ENCODE peak calls at places on chromosomes 4 and X, in eight cellular contexts. One of them, this sample, is unnamed.

GRCh38 chr4:88938138-88938537 is 118.8 kb downstream of the FAM13A start:
- DNase-seq in stimulated activated CD4-positive, alpha-beta T cell treated with anti-CD3 and anti-CD28 coated beads, Interleukin-1b, Interleukin-23, amount 100 ng/mL, for 4 hours: no peak
- DNase-seq in Kasumi-1: no peak
- DNase-seq in ACHN: no peak
- DNase-seq in T-helper 2 cell: no peak
- DNase-seq in NCI-H1092 treated with DMSO at 0.1 percent for 48 hours: no peak
- DNase-seq in T-cell: no peak
- DNase-seq in RWPE1: peak
- DNase-seq in this sample: no peak

GRCh38 chrX:78796916-78797315 is 49.4 kb downstream of the LPAR4 start:
- DNase-seq in stimulated activated CD4-positive, alpha-beta T cell treated with anti-CD3 and anti-CD28 coated beads, Interleukin-1b, Interleukin-23, amount 100 ng/mL, for 4 hours: no peak
- DNase-seq in Kasumi-1: no peak
- DNase-seq in ACHN: no peak
- DNase-seq in T-helper 2 cell: no peak
- DNase-seq in NCI-H1092 treated with DMSO at 0.1 percent for 48 hours: no peak
- DNase-seq in T-cell: no peak
- DNase-seq in RWPE1: no peak
- DNase-seq in this sample: no peak

GRCh38 chr4:176622251-176622968 is 170.3 kb downstream of the VEGFC start:
- DNase-seq in stimulated activated CD4-positive, alpha-beta T cell treated with anti-CD3 and anti-CD28 coated beads, Interleukin-1b, Interleukin-23, amount 100 ng/mL, for 4 hours: no peak
- DNase-seq in Kasumi-1: no peak
- DNase-seq in ACHN: no peak
- DNase-seq in T-helper 2 cell: no peak
- DNase-seq in NCI-H1092 treated with DMSO at 0.1 percent for 48 hours: no peak
- DNase-seq in T-cell: no peak
- DNase-seq in RWPE1: no peak
- DNase-seq in this sample: no peak

GRCh38 chr4:38621004-38621684 is 42.9 kb upstream of the KLF3 start:
- DNase-seq in stimulated activated CD4-positive, alpha-beta T cell treated with anti-CD3 and anti-CD28 coated beads, Interleukin-1b, Interleukin-23, amount 100 ng/mL, for 4 hours: no peak
- DNase-seq in Kasumi-1: no peak
- DNase-seq in ACHN: no peak
- DNase-seq in T-helper 2 cell: no peak
- DNase-seq in NCI-H1092 treated with DMSO at 0.1 percent for 48 hours: peak
- DNase-seq in T-cell: no peak
- DNase-seq in RWPE1: peak
- DNase-seq in this sample: peak

GRCh38 chr4:110778526-110778925 is 155.6 kb upstream of the PITX2 start:
- DNase-seq in stimulated activated CD4-positive, alpha-beta T cell treated with anti-CD3 and anti-CD28 coated beads, Interleukin-1b, Interleukin-23, amount 100 ng/mL, for 4 hours: no peak
- DNase-seq in Kasumi-1: no peak
- DNase-seq in ACHN: no peak
- DNase-seq in T-helper 2 cell: no peak
- DNase-seq in NCI-H1092 treated with DMSO at 0.1 percent for 48 hours: no peak
- DNase-seq in T-cell: no peak
- DNase-seq in RWPE1: no peak
- DNase-seq in this sample: no peak

GRCh38 chr4:172978848-172979247 is 189.8 kb upstream of the GALNT7 start:
- DNase-seq in stimulated activated CD4-positive, alpha-beta T cell treated with anti-CD3 and anti-CD28 coated beads, Interleukin-1b, Interleukin-23, amount 100 ng/mL, for 4 hours: no peak
- DNase-seq in Kasumi-1: no peak
- DNase-seq in ACHN: no peak
- DNase-seq in T-helper 2 cell: no peak
- DNase-seq in NCI-H1092 treated with DMSO at 0.1 percent for 48 hours: peak
- DNase-seq in T-cell: no peak
- DNase-seq in RWPE1: no peak
- DNase-seq in this sample: peak

GRCh38 chr4:150119492-150119891 is 41.2 kb downstream of the DCLK2 start:
- DNase-seq in stimulated activated CD4-positive, alpha-beta T cell treated with anti-CD3 and anti-CD28 coated beads, Interleukin-1b, Interleukin-23, amount 100 ng/mL, for 4 hours: no peak
- DNase-seq in Kasumi-1: no peak
- DNase-seq in ACHN: peak
- DNase-seq in T-helper 2 cell: no peak
- DNase-seq in NCI-H1092 treated with DMSO at 0.1 percent for 48 hours: no peak
- DNase-seq in T-cell: no peak
- DNase-seq in RWPE1: peak
- DNase-seq in this sample: no peak

GRCh38 chr4:83386931-83387897 is 52.6 kb upstream of the HPSE start:
- DNase-seq in stimulated activated CD4-positive, alpha-beta T cell treated with anti-CD3 and anti-CD28 coated beads, Interleukin-1b, Interleukin-23, amount 100 ng/mL, for 4 hours: no peak
- DNase-seq in Kasumi-1: no peak
- DNase-seq in ACHN: peak
- DNase-seq in T-helper 2 cell: no peak
- DNase-seq in NCI-H1092 treated with DMSO at 0.1 percent for 48 hours: no peak
- DNase-seq in T-cell: no peak
- DNase-seq in RWPE1: peak
- DNase-seq in this sample: no peak

GRCh38 chr4:21768349-21769310 is 179.9 kb downstream of the KCNIP4 start:
- DNase-seq in stimulated activated CD4-positive, alpha-beta T cell treated with anti-CD3 and anti-CD28 coated beads, Interleukin-1b, Interleukin-23, amount 100 ng/mL, for 4 hours: no peak
- DNase-seq in Kasumi-1: peak
- DNase-seq in ACHN: peak
- DNase-seq in T-helper 2 cell: no peak
- DNase-seq in NCI-H1092 treated with DMSO at 0.1 percent for 48 hours: peak
- DNase-seq in T-cell: no peak
- DNase-seq in RWPE1: peak
- DNase-seq in this sample: peak

GRCh38 chrX:12974797-12975669 is at the start of gene TMSB4X:
- DNase-seq in stimulated activated CD4-positive, alpha-beta T cell treated with anti-CD3 and anti-CD28 coated beads, Interleukin-1b, Interleukin-23, amount 100 ng/mL, for 4 hours: peak
- DNase-seq in Kasumi-1: peak
- DNase-seq in ACHN: peak
- DNase-seq in T-helper 2 cell: peak
- DNase-seq in NCI-H1092 treated with DMSO at 0.1 percent for 48 hours: peak
- DNase-seq in T-cell: peak
- DNase-seq in RWPE1: peak
- DNase-seq in this sample: peak

GRCh38 chrX:107654778-107655761 is 26.8 kb downstream of the PRPS1 start:
- DNase-seq in stimulated activated CD4-positive, alpha-beta T cell treated with anti-CD3 and anti-CD28 coated beads, Interleukin-1b, Interleukin-23, amount 100 ng/mL, for 4 hours: peak
- DNase-seq in Kasumi-1: peak
- DNase-seq in ACHN: peak
- DNase-seq in T-helper 2 cell: peak
- DNase-seq in NCI-H1092 treated with DMSO at 0.1 percent for 48 hours: no peak
- DNase-seq in T-cell: peak
- DNase-seq in RWPE1: peak
- DNase-seq in this sample: peak

GRCh38 chrX:107567370-107567769 is 60.9 kb upstream of the PRPS1 start:
- DNase-seq in stimulated activated CD4-positive, alpha-beta T cell treated with anti-CD3 and anti-CD28 coated beads, Interleukin-1b, Interleukin-23, amount 100 ng/mL, for 4 hours: no peak
- DNase-seq in Kasumi-1: no peak
- DNase-seq in ACHN: no peak
- DNase-seq in T-helper 2 cell: no peak
- DNase-seq in NCI-H1092 treated with DMSO at 0.1 percent for 48 hours: no peak
- DNase-seq in T-cell: no peak
- DNase-seq in RWPE1: no peak
- DNase-seq in this sample: no peak

This sample was measured in DMS153.